ENCODE peak calls at places on chromosome 1, in five cellular contexts. Q is uterus; S is cardiac muscle cell; B is activated naive CD4-positive, alpha-beta T cell treated with Interleukin-2 at 50 U/mL for 16 hours; Y is stimulated activated CD8-positive, alpha-beta memory T cell treated with anti-CD3 and anti-CD28 coated beads, Interleukin-12 subunit alpha, Interleukin-12 subunit beta, amount 100 ng/mL, for 4 hours. K is an unnamed sample.

GRCh38 chr1:31944205-31945089 is 6.3 kb upstream of the PTP4A2 start:
- DNase-seq in S (peak; percentile 93), B (peak; percentile 77), Y (peak; percentile 59), Q (peak; percentile 90), K (peak; percentile 31)

GRCh38 chr1:87231703-87232363 is 96.8 kb upstream of the LMO4 start:
- DNase-seq in B (no peak), S (no peak), Q (no peak), Y (no peak), K (no peak)

GRCh38 chr1:232613752-232614381 is 16.1 kb downstream of the SIPA1L2 start:
- DNase-seq in Q (no peak), S (no peak), Y (no peak), B (no peak), K (no peak)

GRCh38 chr1:94621392-94621791 is 79.8 kb upstream of the F3 start:
- DNase-seq in Y (no peak), S (no peak), B (no peak), Q (no peak), K (no peak)

GRCh38 chr1:43373034-43373940 is 5.5 kb upstream of the ELOVL1 start:
- DNase-seq in S (no peak), B (no peak), Y (no peak), Q (no peak), K (no peak)

GRCh38 chr1:921011-921837 is 2.5 kb upstream of the SAMD11 start:
- DNase-seq in B (peak; percentile 46), Y (no peak), S (peak; percentile 93), Q (peak; percentile 79), K (peak; percentile 85)

GRCh38 chr1:155061381-155062150 is 2.0 kb upstream of the EFNA4 start:
- DNase-seq in B (peak; percentile 96), Q (peak; percentile 85), Y (peak; percentile 84), S (peak; percentile 90), K (peak; percentile 90)

GRCh38 chr1:212551929-212552328 is 56.6 kb upstream of the ATF3 start:
- DNase-seq in Y (no peak), Q (no peak), S (no peak), B (no peak), K (no peak)

GRCh38 chr1:70542040-70542439 is 131.0 kb downstream of the CTH start:
- DNase-seq in S (no peak), Q (no peak), Y (no peak), B (no peak), K (no peak)

GRCh38 chr1:4650486-4650885 is 3.9 kb upstream of the AJAP1 start:
- DNase-seq in Q (no peak), B (no peak), Y (no peak), S (no peak), K (no peak)

GRCh38 chr1:184036517-184036949 is 995 bp downstream of the COLGALT2 start:
- DNase-seq in S (peak; percentile 75), B (peak; percentile 9), Y (no peak), Q (peak; percentile 27), K (peak; percentile 57)

GRCh38 chr1:189431437-189431836 is 1046.2 kb downstream of the BRINP3 start:
- DNase-seq in B (no peak), Y (no peak), S (no peak), Q (no peak), K (no peak)

GRCh38 chr1:119733754-119734153 is 22.0 kb downstream of the PHGDH start:
- DNase-seq in Q (no peak), Y (no peak), B (no peak), S (no peak), K (no peak)